ENCODE peak calls at places on chromosomes 11 and 22, in four cellular contexts. One of them, this sample, is unnamed.

GRCh38 chr22:21443057-21443734 is 24.0 kb upstream of the TMEM191C start:
- DNase-seq in DMS79 treated with DMSO at 0.1 percent for 48 hours: no peak
- DNase-seq in HFF-Myc: no peak
- DNase-seq in GM12865: no peak
- DNase-seq in this sample: peak

GRCh38 chr11:114284021-114284420 is 12.2 kb upstream of the NNMT start:
- DNase-seq in GM12865: no peak
- DNase-seq in DMS79 treated with DMSO at 0.1 percent for 48 hours: peak
- DNase-seq in HFF-Myc: no peak
- DNase-seq in this sample: no peak

GRCh38 chr11:74870485-74870884 is 78.4 kb downstream of the XRRA1 start:
- DNase-seq in HFF-Myc: no peak
- DNase-seq in DMS79 treated with DMSO at 0.1 percent for 48 hours: no peak
- DNase-seq in GM12865: peak
- DNase-seq in this sample: no peak

GRCh38 chr22:19035474-19036228 is 86.6 kb downstream of the DGCR2 start:
- DNase-seq in DMS79 treated with DMSO at 0.1 percent for 48 hours: no peak
- DNase-seq in GM12865: peak
- DNase-seq in HFF-Myc: no peak
- DNase-seq in this sample: peak

GRCh38 chr11:35622070-35622469 is 3.8 kb downstream of the FJX1 start:
- DNase-seq in HFF-Myc: no peak
- DNase-seq in GM12865: no peak
- DNase-seq in DMS79 treated with DMSO at 0.1 percent for 48 hours: no peak
- DNase-seq in this sample: no peak

GRCh38 chr11:62909107-62909894 is 11.9 kb downstream of the CHRM1 start:
- DNase-seq in HFF-Myc: peak
- DNase-seq in GM12865: peak
- DNase-seq in DMS79 treated with DMSO at 0.1 percent for 48 hours: peak
- DNase-seq in this sample: no peak

GRCh38 chr11:12005476-12005875 is 3.0 kb downstream of the DKK3 start:
- DNase-seq in GM12865: no peak
- DNase-seq in DMS79 treated with DMSO at 0.1 percent for 48 hours: no peak
- DNase-seq in HFF-Myc: no peak
- DNase-seq in this sample: no peak

GRCh38 chr11:9639099-9639498 is 24.8 kb upstream of the SWAP70 start:
- DNase-seq in GM12865: no peak
- DNase-seq in DMS79 treated with DMSO at 0.1 percent for 48 hours: no peak
- DNase-seq in HFF-Myc: no peak
- DNase-seq in this sample: no peak

GRCh38 chr11:69839516-69839915 is 20.3 kb upstream of the FGF3 start:
- DNase-seq in HFF-Myc: no peak
- DNase-seq in GM12865: no peak
- DNase-seq in DMS79 treated with DMSO at 0.1 percent for 48 hours: no peak
- DNase-seq in this sample: peak

GRCh38 chr22:30414525-30415047 is 11.0 kb upstream of the MTFP1 start:
- DNase-seq in DMS79 treated with DMSO at 0.1 percent for 48 hours: no peak
- DNase-seq in HFF-Myc: no peak
- DNase-seq in GM12865: no peak
- DNase-seq in this sample: no peak

GRCh38 chr22:42425337-42425988 is 6.7 kb downstream of the NFAM1 start:
- DNase-seq in GM12865: no peak
- DNase-seq in DMS79 treated with DMSO at 0.1 percent for 48 hours: peak
- DNase-seq in HFF-Myc: no peak
- DNase-seq in this sample: no peak

GRCh38 chr11:15757299-15757698 is 599.0 kb downstream of the SOX6 start:
- DNase-seq in GM12865: peak
- DNase-seq in DMS79 treated with DMSO at 0.1 percent for 48 hours: no peak
- DNase-seq in HFF-Myc: no peak
- DNase-seq in this sample: no peak

GRCh38 chr11:68591719-68592118 is 92.6 kb upstream of the GAL start:
- DNase-seq in GM12865: no peak
- DNase-seq in HFF-Myc: no peak
- DNase-seq in DMS79 treated with DMSO at 0.1 percent for 48 hours: no peak
- DNase-seq in this sample: no peak

GRCh38 chr11:97965849-97966646 is 1054.7 kb upstream of the CNTN5 start:
- DNase-seq in HFF-Myc: peak
- DNase-seq in DMS79 treated with DMSO at 0.1 percent for 48 hours: no peak
- DNase-seq in GM12865: no peak
- DNase-seq in this sample: no peak

GRCh38 chr22:26589367-26589844 is 526 bp downstream of the TPST2 start:
- DNase-seq in GM12865: peak
- DNase-seq in HFF-Myc: no peak
- DNase-seq in DMS79 treated with DMSO at 0.1 percent for 48 hours: no peak
- DNase-seq in this sample: peak

GRCh38 chr11:119188067-119188466 is 2.8 kb downstream of the NHERF4 start:
- DNase-seq in HFF-Myc: no peak
- DNase-seq in DMS79 treated with DMSO at 0.1 percent for 48 hours: no peak
- DNase-seq in GM12865: no peak
- DNase-seq in this sample: no peak

GRCh38 chr11:46361283-46362145 is 14.3 kb downstream of the DGKZ start:
- DNase-seq in GM12865: peak
- DNase-seq in DMS79 treated with DMSO at 0.1 percent for 48 hours: no peak
- DNase-seq in HFF-Myc: no peak
- DNase-seq in this sample: peak

GRCh38 chr22:43838571-43839307 is 23.6 kb downstream of the SULT4A1 start:
- DNase-seq in DMS79 treated with DMSO at 0.1 percent for 48 hours: no peak
- DNase-seq in HFF-Myc: no peak
- DNase-seq in GM12865: no peak
- DNase-seq in this sample: no peak

GRCh38 chr11:202490-202889 is 4.7 kb downstream of the BET1L start:
- DNase-seq in DMS79 treated with DMSO at 0.1 percent for 48 hours: no peak
- DNase-seq in GM12865: no peak
- DNase-seq in HFF-Myc: no peak
- DNase-seq in this sample: peak

GRCh38 chr11:120752668-120753067 is 241.1 kb downstream of the GRIK4 start:
- DNase-seq in HFF-Myc: no peak
- DNase-seq in DMS79 treated with DMSO at 0.1 percent for 48 hours: no peak
- DNase-seq in GM12865: no peak
- DNase-seq in this sample: no peak